ENCODE peak calls at places on chromosome X, in nine cellular contexts. R is activated T-cell treated with anti-CD3 and anti-CD28 coated beads, Interleukin-2, amount 50 U/mL, for 1 hour; Y is NCI-H1694 treated with DMSO at 0.1 percent for 48 hours; T is fibroblast of mammary gland; E is EL; N is lung microvascular endothelial cell; F is M059J; J is Peyer's patch; S is amygdala. V is an unnamed sample.
A peak's percentile ranks its signal among the peaks of the same experiment; 100 is the strongest.

GRCh38 chrX:15511563-15511962 is 11.0 kb downstream of the BMX start:
- DNase-seq in R (no peak), Y (no peak), T (no peak), E (no peak), N (peak; percentile 84), F (no peak), J (no peak), S (no peak), V (no peak)

GRCh38 chrX:136030357-136031225 is 45.4 kb downstream of the SLC9A6 start:
- DNase-seq in R (no peak), Y (no peak), T (peak; percentile 63), E (peak; percentile 62), N (peak; percentile 88), F (peak; percentile 27), J (peak; percentile 65), S (no peak), V (no peak)

GRCh38 chrX:905828-906566 is 275.4 kb downstream of the SHOX start:
- DNase-seq in R (no peak), Y (no peak), T (no peak), E (peak; percentile 51), N (no peak), F (no peak), J (no peak), S (no peak), V (no peak)

GRCh38 chrX:13487731-13488505 is 81.5 kb upstream of the EGFL6 start:
- DNase-seq in R (no peak), Y (peak; percentile 45), T (peak; percentile 94), E (peak; percentile 81), N (peak; percentile 84), F (peak; percentile 88), J (peak; percentile 63), S (no peak), V (peak; percentile 8)

GRCh38 chrX:1465261-1466231 is 12.8 kb upstream of the ASMTL start:
- DNase-seq in R (no peak), Y (no peak), T (no peak), E (no peak), N (no peak), F (no peak), J (peak; percentile 47), S (no peak), V (no peak)

GRCh38 chrX:154546354-154547244 is at the start of gene G6PD:
- DNase-seq in R (peak; percentile 87), Y (peak; percentile 58), T (peak; percentile 36), E (peak; percentile 71), N (peak; percentile 66), F (peak; percentile 74), J (peak; percentile 87), S (peak; percentile 70), V (peak; percentile 31)

GRCh38 chrX:148659481-148659880 is 159.1 kb downstream of the AFF2 start:
- DNase-seq in R (no peak), Y (no peak), T (peak; percentile 7), E (no peak), N (no peak), F (peak; percentile 0), J (no peak), S (no peak), V (no peak)

GRCh38 chrX:77771601-77772000 is 14.4 kb downstream of the ATRX start:
- DNase-seq in R (no peak), Y (no peak), T (no peak), E (no peak), N (no peak), F (no peak), J (no peak), S (no peak), V (no peak)

GRCh38 chrX:28851871-28852270 is 264.6 kb downstream of the IL1RAPL1 start:
- DNase-seq in R (no peak), Y (no peak), T (no peak), E (no peak), N (no peak), F (no peak), J (no peak), S (no peak), V (no peak)

GRCh38 chrX:110394653-110395052 is 36.0 kb downstream of the RTL9 start:
- DNase-seq in R (no peak), Y (no peak), T (peak; percentile 75), E (peak; percentile 90), N (peak; percentile 25), F (peak; percentile 89), J (no peak), S (no peak), V (no peak)

GRCh38 chrX:16119353-16120220 is 3.8 kb upstream of the GRPR start:
- DNase-seq in R (no peak), Y (no peak), T (no peak), E (no peak), N (no peak), F (no peak), J (no peak), S (no peak), V (no peak)

GRCh38 chrX:68929332-68930150 is 100.7 kb downstream of the EFNB1 start:
- DNase-seq in R (no peak), Y (no peak), T (peak; percentile 81), E (peak; percentile 78), N (peak; percentile 77), F (peak; percentile 94), J (no peak), S (no peak), V (no peak)

GRCh38 chrX:132373610-132374009 is 115.2 kb downstream of the MBNL3 start:
- DNase-seq in R (no peak), Y (no peak), T (no peak), E (no peak), N (no peak), F (no peak), J (no peak), S (no peak), V (no peak)

GRCh38 chrX:40154229-40154852 is 56.6 kb upstream of the BCOR start:
- DNase-seq in R (no peak), Y (peak; percentile 88), T (no peak), E (peak; percentile 51), N (peak; percentile 34), F (peak; percentile 73), J (no peak), S (peak; percentile 19), V (no peak)

GRCh38 chrX:51760657-51761056 is 17.4 kb downstream of the GSPT2 start:
- DNase-seq in R (no peak), Y (no peak), T (no peak), E (no peak), N (no peak), F (no peak), J (no peak), S (no peak), V (no peak)

GRCh38 chrX:2609431-2610238 is 81.5 kb upstream of the CD99 start:
- DNase-seq in R (no peak), Y (no peak), T (peak; percentile 24), E (peak; percentile 31), N (peak; percentile 31), F (peak; percentile 49), J (no peak), S (no peak), V (no peak)

GRCh38 chrX:132118361-132118760 is 9.5 kb downstream of the FRMD7 start:
- DNase-seq in R (no peak), Y (no peak), T (no peak), E (no peak), N (no peak), F (no peak), J (no peak), S (no peak), V (no peak)

GRCh38 chrX:11438767-11439166 is 145.6 kb downstream of the AMELX start:
- DNase-seq in R (no peak), Y (no peak), T (peak; percentile 75), E (peak; percentile 32), N (no peak), F (no peak), J (no peak), S (no peak), V (no peak)

GRCh38 chrX:120306640-120307039 is 4.6 kb downstream of the TMEM255A start:
- DNase-seq in R (no peak), Y (no peak), T (no peak), E (no peak), N (no peak), F (peak; percentile 56), J (no peak), S (no peak), V (no peak)

GRCh38 chrX:2584216-2584615 is 83.4 kb upstream of the DHRSX start:
- DNase-seq in R (no peak), Y (no peak), T (no peak), E (no peak), N (no peak), F (no peak), J (no peak), S (no peak), V (no peak)

GRCh38 chrX:7120578-7121219 is 26.8 kb upstream of the STS start:
- DNase-seq in R (no peak), Y (no peak), T (peak; percentile 64), E (peak; percentile 21), N (peak; percentile 77), F (peak; percentile 71), J (no peak), S (no peak), V (no peak)

GRCh38 chrX:153381684-153382532 is 19.2 kb downstream of the PNMA6E start:
- DNase-seq in R (no peak), Y (peak; percentile 71), T (peak; percentile 91), E (peak; percentile 39), N (peak; percentile 68), F (peak; percentile 83), J (no peak), S (peak; percentile 6), V (peak; percentile 49)

GRCh38 chrX:120647127-120647526 is 17.3 kb upstream of the C1GALT1C1 start:
- DNase-seq in R (no peak), Y (no peak), T (no peak), E (no peak), N (peak; percentile 10), F (peak; percentile 53), J (no peak), S (no peak), V (no peak)

GRCh38 chrX:40580537-40581332 is at the start of gene ATP6AP2:
- DNase-seq in R (peak; percentile 85), Y (peak; percentile 91), T (peak; percentile 89), E (peak; percentile 90), N (peak; percentile 94), F (peak; percentile 95), J (peak; percentile 96), S (peak; percentile 87), V (peak; percentile 77)

GRCh38 chrX:68829594-68830485 is 1.0 kb downstream of the EFNB1 start:
- DNase-seq in R (peak; percentile 27), Y (no peak), T (peak; percentile 12), E (peak; percentile 32), N (peak; percentile 41), F (peak; percentile 52), J (peak; percentile 46), S (no peak), V (no peak)

GRCh38 chrX:2546496-2546895 is 45.7 kb upstream of the DHRSX start:
- DNase-seq in R (no peak), Y (no peak), T (no peak), E (no peak), N (no peak), F (no peak), J (no peak), S (no peak), V (no peak)

GRCh38 chrX:132716006-132716405 is 227.2 kb upstream of the MBNL3 start:
- DNase-seq in R (no peak), Y (peak; percentile 3), T (no peak), E (no peak), N (no peak), F (no peak), J (no peak), S (no peak), V (no peak)

GRCh38 chrX:111470681-111471403 is 40.6 kb upstream of the SERTM2 start:
- DNase-seq in R (no peak), Y (no peak), T (no peak), E (no peak), N (no peak), F (no peak), J (no peak), S (no peak), V (no peak)

GRCh38 chrX:48794993-48795501 is 6.8 kb upstream of the HDAC6 start:
- DNase-seq in R (no peak), Y (no peak), T (peak; percentile 51), E (peak; percentile 62), N (no peak), F (peak; percentile 80), J (no peak), S (no peak), V (no peak)

GRCh38 chrX:154384284-154384892 is 5.3 kb downstream of the EMD start:
- DNase-seq in R (no peak), Y (no peak), T (peak; percentile 33), E (no peak), N (peak; percentile 38), F (peak; percentile 49), J (no peak), S (no peak), V (no peak)

GRCh38 chrX:39356119-39356807 is 555.0 kb downstream of the MID1IP1 start:
- DNase-seq in R (no peak), Y (no peak), T (no peak), E (no peak), N (no peak), F (no peak), J (no peak), S (no peak), V (no peak)